ENCODE peak calls at places on chromosomes 5 and 9, in eight cellular contexts. One of them, this sample, is unnamed.

GRCh38 chr5:2135833-2136232 is 253.1 kb upstream of the IRX4 start:
- DNase-seq in epithelial cell of esophagus: no peak
- DNase-seq in right cardiac atrium: no peak
- DNase-seq in fibroblast of lung: no peak
- DNase-seq in CD8-positive, alpha-beta memory T cell: no peak
- DNase-seq in aorta: no peak
- DNase-seq in thyroid gland: no peak
- DNase-seq in AG09309: no peak
- DNase-seq in this sample: no peak

GRCh38 chr9:137506702-137507171 is 43.5 kb downstream of the PNPLA7 start:
- DNase-seq in thyroid gland: no peak
- DNase-seq in right cardiac atrium: no peak
- DNase-seq in aorta: no peak
- DNase-seq in AG09309: no peak
- DNase-seq in fibroblast of lung: peak
- DNase-seq in CD8-positive, alpha-beta memory T cell: no peak
- DNase-seq in epithelial cell of esophagus: no peak
- DNase-seq in this sample: peak

GRCh38 chr5:179468696-179469095 is 81.7 kb upstream of the RUFY1 start:
- DNase-seq in epithelial cell of esophagus: no peak
- DNase-seq in thyroid gland: no peak
- DNase-seq in fibroblast of lung: no peak
- DNase-seq in aorta: no peak
- DNase-seq in right cardiac atrium: no peak
- DNase-seq in CD8-positive, alpha-beta memory T cell: no peak
- DNase-seq in AG09309: no peak
- DNase-seq in this sample: no peak

GRCh38 chr9:110615526-110615925 is 36.0 kb upstream of the SVEP1 start:
- DNase-seq in fibroblast of lung: peak
- DNase-seq in epithelial cell of esophagus: no peak
- DNase-seq in thyroid gland: no peak
- DNase-seq in aorta: no peak
- DNase-seq in CD8-positive, alpha-beta memory T cell: no peak
- DNase-seq in right cardiac atrium: no peak
- DNase-seq in AG09309: peak
- DNase-seq in this sample: peak

GRCh38 chr9:93119953-93120845 is 13.9 kb downstream of the NINJ1 start:
- DNase-seq in right cardiac atrium: peak
- DNase-seq in aorta: peak
- DNase-seq in epithelial cell of esophagus: peak
- DNase-seq in CD8-positive, alpha-beta memory T cell: no peak
- DNase-seq in thyroid gland: peak
- DNase-seq in AG09309: peak
- DNase-seq in fibroblast of lung: peak
- DNase-seq in this sample: peak

GRCh38 chr9:124279531-124280175 is 21.9 kb downstream of the NEK6 start:
- DNase-seq in aorta: no peak
- DNase-seq in epithelial cell of esophagus: peak
- DNase-seq in fibroblast of lung: peak
- DNase-seq in right cardiac atrium: no peak
- DNase-seq in AG09309: no peak
- DNase-seq in thyroid gland: no peak
- DNase-seq in CD8-positive, alpha-beta memory T cell: no peak
- DNase-seq in this sample: no peak

GRCh38 chr9:137199411-137200121 is 975 bp downstream of the TPRN start:
- DNase-seq in fibroblast of lung: peak
- DNase-seq in right cardiac atrium: peak
- DNase-seq in CD8-positive, alpha-beta memory T cell: no peak
- DNase-seq in thyroid gland: no peak
- DNase-seq in epithelial cell of esophagus: no peak
- DNase-seq in aorta: no peak
- DNase-seq in AG09309: no peak
- DNase-seq in this sample: no peak

GRCh38 chr5:151081426-151082273 is 816 bp upstream of the TNIP1 start:
- DNase-seq in epithelial cell of esophagus: peak
- DNase-seq in fibroblast of lung: no peak
- DNase-seq in CD8-positive, alpha-beta memory T cell: no peak
- DNase-seq in AG09309: no peak
- DNase-seq in thyroid gland: no peak
- DNase-seq in aorta: no peak
- DNase-seq in right cardiac atrium: no peak
- DNase-seq in this sample: no peak

GRCh38 chr9:122394265-122395242 is 23.7 kb downstream of the PTGS1 start:
- DNase-seq in thyroid gland: no peak
- DNase-seq in aorta: peak
- DNase-seq in CD8-positive, alpha-beta memory T cell: no peak
- DNase-seq in epithelial cell of esophagus: peak
- DNase-seq in right cardiac atrium: peak
- DNase-seq in fibroblast of lung: peak
- DNase-seq in AG09309: peak
- DNase-seq in this sample: peak

GRCh38 chr5:152388610-152389009 is 16.5 kb downstream of the NMUR2 start:
- DNase-seq in AG09309: no peak
- DNase-seq in aorta: no peak
- DNase-seq in CD8-positive, alpha-beta memory T cell: no peak
- DNase-seq in fibroblast of lung: no peak
- DNase-seq in right cardiac atrium: no peak
- DNase-seq in thyroid gland: no peak
- DNase-seq in epithelial cell of esophagus: no peak
- DNase-seq in this sample: no peak

GRCh38 chr9:27194401-27195091 is 85.5 kb downstream of the TEK start:
- DNase-seq in right cardiac atrium: no peak
- DNase-seq in aorta: peak
- DNase-seq in epithelial cell of esophagus: peak
- DNase-seq in thyroid gland: no peak
- DNase-seq in fibroblast of lung: peak
- DNase-seq in AG09309: peak
- DNase-seq in CD8-positive, alpha-beta memory T cell: no peak
- DNase-seq in this sample: no peak

GRCh38 chr9:2228132-2228531 is 213.0 kb downstream of the SMARCA2 start:
- DNase-seq in AG09309: no peak
- DNase-seq in epithelial cell of esophagus: no peak
- DNase-seq in right cardiac atrium: peak
- DNase-seq in CD8-positive, alpha-beta memory T cell: no peak
- DNase-seq in aorta: no peak
- DNase-seq in thyroid gland: peak
- DNase-seq in fibroblast of lung: no peak
- DNase-seq in this sample: no peak

GRCh38 chr5:109692852-109693251 is 3.1 kb downstream of the MAN2A1 start:
- DNase-seq in fibroblast of lung: no peak
- DNase-seq in aorta: no peak
- DNase-seq in right cardiac atrium: no peak
- DNase-seq in thyroid gland: no peak
- DNase-seq in AG09309: no peak
- DNase-seq in epithelial cell of esophagus: no peak
- DNase-seq in CD8-positive, alpha-beta memory T cell: no peak
- DNase-seq in this sample: no peak

GRCh38 chr5:109691248-109691574 is 1.5 kb downstream of the MAN2A1 start:
- DNase-seq in fibroblast of lung: no peak
- DNase-seq in aorta: no peak
- DNase-seq in epithelial cell of esophagus: no peak
- DNase-seq in AG09309: no peak
- DNase-seq in right cardiac atrium: no peak
- DNase-seq in thyroid gland: no peak
- DNase-seq in CD8-positive, alpha-beta memory T cell: no peak
- DNase-seq in this sample: no peak

GRCh38 chr5:109693535-109694152 is 3.9 kb downstream of the MAN2A1 start:
- DNase-seq in CD8-positive, alpha-beta memory T cell: no peak
- DNase-seq in aorta: no peak
- DNase-seq in epithelial cell of esophagus: peak
- DNase-seq in right cardiac atrium: no peak
- DNase-seq in AG09309: no peak
- DNase-seq in thyroid gland: no peak
- DNase-seq in fibroblast of lung: peak
- DNase-seq in this sample: no peak

GRCh38 chr5:109690456-109691247 is 925 bp downstream of the MAN2A1 start:
- DNase-seq in fibroblast of lung: peak
- DNase-seq in thyroid gland: peak
- DNase-seq in epithelial cell of esophagus: peak
- DNase-seq in right cardiac atrium: peak
- DNase-seq in AG09309: peak
- DNase-seq in CD8-positive, alpha-beta memory T cell: peak
- DNase-seq in aorta: peak
- DNase-seq in this sample: peak

DNA sequence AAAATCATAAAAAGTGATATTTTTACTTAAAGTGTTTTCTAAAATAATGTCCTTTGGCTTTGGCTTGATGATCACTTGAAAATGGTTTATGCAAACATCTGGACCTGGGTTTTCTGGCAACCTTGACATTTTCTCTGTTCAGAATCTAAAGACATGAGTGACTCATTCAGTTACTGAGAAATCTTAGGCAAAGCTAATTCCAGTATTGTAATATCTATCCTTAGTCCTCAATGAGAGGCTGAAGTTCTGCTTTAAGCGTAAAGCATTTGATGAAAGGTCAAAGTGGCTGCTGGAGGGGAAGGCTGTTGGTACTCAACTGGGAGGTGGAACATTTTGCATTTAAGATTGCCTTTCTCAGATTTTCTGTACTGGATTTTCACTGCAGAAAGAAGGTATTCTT is 2.3 kb downstream of the MAN2A1 start:
- DNase-seq in aorta: no peak
- DNase-seq in epithelial cell of esophagus: peak
- DNase-seq in CD8-positive, alpha-beta memory T cell: no peak
- DNase-seq in fibroblast of lung: peak
- DNase-seq in thyroid gland: no peak
- DNase-seq in right cardiac atrium: no peak
- DNase-seq in AG09309: no peak
- DNase-seq in this sample: no peak
- H3K4me3 ChIP-seq in aorta: peak
- H3K4me3 ChIP-seq in epithelial cell of esophagus: peak
- H3K4me3 ChIP-seq in CD8-positive, alpha-beta memory T cell: peak
- H3K4me3 ChIP-seq in fibroblast of lung: peak
- H3K4me3 ChIP-seq in thyroid gland: no peak
- H3K4me3 ChIP-seq in right cardiac atrium: peak
- H3K4me3 ChIP-seq in AG09309: no peak
- H3K4me3 ChIP-seq in this sample: peak

DNA sequence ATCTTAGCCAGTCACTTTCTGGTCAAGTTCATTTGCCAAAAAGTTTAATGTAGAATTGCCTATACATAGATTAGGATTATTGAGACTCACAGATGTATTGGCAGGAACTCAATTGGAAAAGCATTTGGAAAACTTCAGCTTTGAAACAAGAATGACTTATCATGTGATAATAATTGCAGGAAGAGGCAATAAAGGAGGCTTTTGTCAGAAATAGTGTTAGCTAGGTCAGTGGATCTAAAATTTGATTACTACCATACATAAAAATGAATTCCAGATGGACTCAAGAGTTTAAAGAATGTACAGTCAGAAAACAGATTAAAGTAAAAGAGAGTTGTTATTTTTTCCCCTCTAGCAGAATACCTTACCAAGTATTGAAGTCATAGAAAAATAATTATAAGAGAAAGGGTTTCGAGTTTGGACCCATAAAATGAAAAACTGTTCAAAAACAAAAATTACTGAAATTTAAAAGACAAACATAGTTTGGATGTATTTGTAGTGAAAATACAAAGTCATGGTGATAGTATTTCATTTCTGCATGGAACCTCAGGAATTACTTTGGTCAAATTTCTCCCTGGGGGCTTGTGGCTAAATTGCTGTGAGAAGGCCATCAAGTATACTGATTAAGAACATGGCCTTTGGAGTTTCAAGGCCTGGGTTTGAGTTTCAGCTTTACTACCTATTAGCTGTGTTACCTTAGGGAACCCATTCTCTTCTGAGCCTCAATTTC is 159.9 kb downstream of the TMEM38B start:
- DNase-seq in AG09309: no peak
- DNase-seq in aorta: no peak
- DNase-seq in fibroblast of lung: no peak
- DNase-seq in CD8-positive, alpha-beta memory T cell: no peak
- DNase-seq in right cardiac atrium: no peak
- DNase-seq in epithelial cell of esophagus: no peak
- DNase-seq in thyroid gland: no peak
- DNase-seq in this sample: no peak
- H3K4me3 ChIP-seq in AG09309: no peak
- H3K4me3 ChIP-seq in aorta: no peak
- H3K4me3 ChIP-seq in fibroblast of lung: no peak
- H3K4me3 ChIP-seq in CD8-positive, alpha-beta memory T cell: no peak
- H3K4me3 ChIP-seq in right cardiac atrium: no peak
- H3K4me3 ChIP-seq in epithelial cell of esophagus: no peak
- H3K4me3 ChIP-seq in thyroid gland: no peak
- H3K4me3 ChIP-seq in this sample: no peak

DNA sequence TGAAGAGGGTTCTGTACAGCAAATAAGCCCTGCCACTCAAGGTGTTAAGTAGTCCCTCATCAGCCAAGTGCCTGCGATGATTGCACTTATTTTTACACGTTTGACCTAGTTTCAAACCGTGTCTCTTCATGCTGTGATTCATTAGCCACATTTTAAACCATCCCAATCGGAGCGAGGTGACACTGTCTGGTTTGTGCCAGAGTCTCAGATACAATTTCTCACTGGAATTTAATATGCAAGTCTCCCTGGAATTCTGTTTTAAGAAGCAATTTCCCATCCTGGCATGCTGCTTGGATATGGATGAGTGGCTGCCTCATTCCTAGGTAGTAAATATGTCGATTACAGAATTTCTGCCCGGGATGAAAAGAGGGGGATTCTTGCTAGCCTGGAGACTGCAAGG is 1.6 kb downstream of the INSYN2B start:
- DNase-seq in fibroblast of lung: peak
- DNase-seq in right cardiac atrium: no peak
- DNase-seq in AG09309: no peak
- DNase-seq in aorta: no peak
- DNase-seq in thyroid gland: no peak
- DNase-seq in CD8-positive, alpha-beta memory T cell: no peak
- DNase-seq in epithelial cell of esophagus: no peak
- DNase-seq in this sample: no peak
- H3K4me3 ChIP-seq in fibroblast of lung: peak
- H3K4me3 ChIP-seq in right cardiac atrium: no peak
- H3K4me3 ChIP-seq in AG09309: peak
- H3K4me3 ChIP-seq in aorta: no peak
- H3K4me3 ChIP-seq in thyroid gland: no peak
- H3K4me3 ChIP-seq in CD8-positive, alpha-beta memory T cell: no peak
- H3K4me3 ChIP-seq in epithelial cell of esophagus: no peak
- H3K4me3 ChIP-seq in this sample: peak

DNA sequence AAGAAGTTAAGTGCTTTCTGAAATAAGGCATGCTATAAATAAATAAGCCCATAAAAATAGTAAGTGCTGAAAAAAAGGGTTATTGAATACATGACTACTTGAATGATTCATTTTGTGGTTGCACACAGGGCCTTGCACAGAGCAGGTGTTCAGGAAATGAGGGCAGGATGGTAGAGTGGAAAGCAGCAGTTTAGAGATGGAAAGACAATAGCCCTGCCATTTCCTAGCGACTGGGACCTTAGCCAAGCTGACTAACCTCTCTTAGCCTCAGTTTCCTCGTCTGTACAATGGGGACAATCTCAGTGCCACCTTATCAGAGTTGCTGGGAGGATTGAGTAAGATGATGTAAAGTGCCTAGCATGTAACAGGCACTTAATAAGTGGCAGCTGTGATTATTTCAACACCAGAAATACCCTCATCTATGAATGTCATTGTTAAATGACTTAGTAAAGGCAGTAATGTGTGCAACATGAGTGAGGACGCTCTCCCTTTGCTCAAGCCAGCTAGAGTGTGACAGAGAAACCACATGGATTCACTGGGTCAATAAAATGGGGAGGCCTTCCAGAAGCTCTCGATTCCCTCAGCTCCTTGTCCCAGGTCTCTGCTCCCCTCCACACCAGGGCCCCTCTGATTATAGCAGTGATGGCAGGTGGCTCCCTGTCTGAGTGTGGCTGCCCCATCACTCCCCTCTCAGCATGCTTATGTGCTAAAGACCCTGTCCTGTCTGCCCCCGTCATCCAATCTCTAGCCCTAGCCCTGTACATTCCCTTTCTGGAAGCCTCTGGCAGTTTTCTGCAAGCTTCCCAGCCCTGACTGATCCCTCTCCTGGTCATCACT is 16.0 kb upstream of the PHF19 start:
- DNase-seq in CD8-positive, alpha-beta memory T cell: peak
- DNase-seq in aorta: no peak
- DNase-seq in fibroblast of lung: peak
- DNase-seq in epithelial cell of esophagus: peak
- DNase-seq in right cardiac atrium: no peak
- DNase-seq in thyroid gland: no peak
- DNase-seq in AG09309: peak
- DNase-seq in this sample: peak
- H3K4me3 ChIP-seq in CD8-positive, alpha-beta memory T cell: peak
- H3K4me3 ChIP-seq in aorta: no peak
- H3K4me3 ChIP-seq in fibroblast of lung: no peak
- H3K4me3 ChIP-seq in epithelial cell of esophagus: no peak
- H3K4me3 ChIP-seq in right cardiac atrium: no peak
- H3K4me3 ChIP-seq in thyroid gland: no peak
- H3K4me3 ChIP-seq in AG09309: no peak
- H3K4me3 ChIP-seq in this sample: no peak

This sample was measured in MG63.